ENCODE peak calls at places on chromosomes 12 and 14, in six cellular contexts. X is A172; L is SW480; V is LoVo; Q is left kidney; I is stimulated activated CD4-positive, alpha-beta T cell treated with anti-CD3 and anti-CD28 coated beads, TNF-alpha, amount 100 ng/mL, for 24 hours. P is an unnamed sample.
A peak's percentile ranks its signal among the peaks of the same experiment; 100 is the strongest.

GRCh38 chr12:78698747-78699146 is 165.8 kb upstream of the SYT1 start:
- DNase-seq in L (peak; percentile 28), V (no peak), I (no peak), Q (no peak), X (peak; percentile 58), P (no peak)

GRCh38 chr12:114846771-114847170 is 162.8 kb upstream of the TBX3 start:
- DNase-seq in L (no peak), I (no peak), X (no peak), Q (peak; percentile 9), V (no peak), P (no peak)

GRCh38 chr12:8781326-8781725 is 41.1 kb upstream of the A2ML1 start:
- DNase-seq in X (no peak), I (no peak), V (no peak), L (no peak), Q (no peak), P (no peak)

GRCh38 chr14:52950410-52950897 is 396 bp downstream of the FERMT2 start:
- DNase-seq in L (peak; percentile 55), X (peak; percentile 33), Q (peak; percentile 82), V (peak; percentile 31), I (no peak), P (no peak)

GRCh38 chr12:53972152-53972702 is 699 bp upstream of the HOXC11 start:
- DNase-seq in I (no peak), Q (peak; percentile 41), X (peak; percentile 63), V (no peak), L (no peak), P (no peak)

GRCh38 chr12:14874882-14875281 is 10.8 kb downstream of the MGP start:
- DNase-seq in L (no peak), I (no peak), X (no peak), Q (no peak), V (no peak), P (no peak)

GRCh38 chr14:65560340-65561027 is 148.0 kb downstream of the FUT8 start:
- DNase-seq in X (peak; percentile 2), Q (no peak), I (no peak), V (no peak), L (no peak), P (no peak)

GRCh38 chr12:38160318-38161122 is 156.1 kb upstream of the ALG10B start:
- DNase-seq in L (no peak), I (no peak), Q (no peak), V (no peak), X (no peak), P (no peak)

GRCh38 chr14:21040370-21040925 is 1.7 kb upstream of the RNASE7 start:
- DNase-seq in I (no peak), Q (no peak), V (no peak), X (no peak), L (no peak), P (no peak)

GRCh38 chr12:82931349-82932116 is 244.8 kb downstream of the TMTC2 start:
- DNase-seq in I (no peak), Q (peak; percentile 62), V (no peak), L (no peak), X (no peak), P (no peak)

GRCh38 chr14:95328876-95329503 is 9.3 kb upstream of the CLMN start:
- DNase-seq in V (no peak), X (no peak), Q (peak; percentile 9), L (no peak), I (no peak), P (no peak)

GRCh38 chr12:43835656-43836454 is at the start of gene TMEM117:
- DNase-seq in X (peak; percentile 37), L (peak; percentile 58), I (peak; percentile 15), V (peak; percentile 66), Q (peak; percentile 90), P (no peak)

GRCh38 chr12:100382327-100382726 is 25.5 kb downstream of the SLC17A8 start:
- DNase-seq in V (no peak), L (no peak), Q (no peak), I (no peak), X (peak; percentile 39), P (no peak)

GRCh38 chr12:92550661-92551060 is 152.1 kb upstream of the PLEKHG7 start:
- DNase-seq in Q (no peak), X (no peak), V (no peak), I (no peak), L (no peak), P (no peak)

GRCh38 chr12:96570579-96570978 is 81.2 kb downstream of the CFAP54 start:
- DNase-seq in V (no peak), L (no peak), X (no peak), I (no peak), Q (no peak), P (no peak)

GRCh38 chr12:105347486-105347885 is 17.0 kb downstream of the C12orf75 start:
- DNase-seq in Q (no peak), X (no peak), L (no peak), I (no peak), V (no peak), P (no peak)

GRCh38 chr12:24679135-24679534 is 269.8 kb downstream of the BCAT1 start:
- DNase-seq in X (no peak), L (no peak), Q (no peak), V (no peak), I (no peak), P (no peak)

GRCh38 chr14:98633380-98633779 is 638.6 kb downstream of the BCL11B start:
- DNase-seq in I (no peak), V (no peak), Q (peak; percentile 73), X (no peak), L (peak; percentile 89), P (no peak)

GRCh38 chr12:31618228-31619025 is 27.5 kb upstream of the DENND5B start:
- DNase-seq in Q (no peak), X (peak; percentile 46), L (no peak), I (no peak), V (no peak), P (no peak)

GRCh38 chr12:75207338-75208083 is 2.1 kb downstream of the KCNC2 start:
- DNase-seq in I (no peak), Q (peak; percentile 53), L (no peak), X (no peak), V (no peak), P (no peak)

GRCh38 chr14:72792051-72792788 is 101.7 kb downstream of the DPF3 start:
- DNase-seq in L (no peak), I (no peak), Q (peak; percentile 49), V (no peak), X (no peak), P (no peak)

GRCh38 chr12:77062846-77063461 is 2.4 kb downstream of the E2F7 start:
- DNase-seq in V (no peak), Q (no peak), X (peak; percentile 83), L (peak; percentile 63), I (no peak), P (no peak)

GRCh38 chr12:28611115-28611435 is 420.8 kb downstream of the CCDC91 start:
- DNase-seq in V (peak; percentile 36), X (peak; percentile 45), Q (no peak), I (no peak), L (no peak), P (no peak)

GRCh38 chr14:80664576-80664975 is 277.0 kb downstream of the CEP128 start:
- DNase-seq in Q (no peak), X (peak; percentile 69), L (no peak), V (no peak), I (no peak), P (no peak)

P was measured in CMK.